ENCODE peak calls at places on chromosomes 5 and 9, in seven cellular contexts. C is epithelial cell of esophagus; A is GM23338; F is ovary; M is astrocyte of the spinal cord; D is upper lobe of right lung; R is CD8-positive, alpha-beta T cell. H is an unnamed sample.

GRCh38 chr5:96509313-96509712 is 76.3 kb upstream of the PCSK1 start:
- DNase-seq in M (peak; percentile 17), R (no peak), C (no peak), D (no peak), A (no peak), F (no peak), H (no peak)

GRCh38 chr9:27094640-27095039 is 14.4 kb upstream of the TEK start:
- DNase-seq in A (no peak), C (peak; percentile 75), D (no peak), M (peak; percentile 79), F (no peak), R (no peak), H (no peak)

GRCh38 chr5:74035521-74035937 is 409.5 kb downstream of the ARHGEF28 start:
- DNase-seq in A (peak; percentile 68), M (peak; percentile 77), C (peak; percentile 64), R (no peak), D (no peak), F (peak; percentile 63), H (no peak)

GRCh38 chr9:127783111-127783621 is 2.7 kb upstream of the CDK9 start:
- DNase-seq in R (peak; percentile 82), D (peak; percentile 83), F (no peak), M (no peak), C (no peak), A (no peak), H (no peak)

GRCh38 chr5:157046041-157046440 is 12.9 kb downstream of the HAVCR1 start:
- DNase-seq in R (no peak), C (peak; percentile 7), M (no peak), D (no peak), F (no peak), A (no peak), H (peak; percentile 65)

GRCh38 chr9:89387970-89388867 is 69.9 kb downstream of the SECISBP2 start:
- DNase-seq in F (peak; percentile 57), M (no peak), D (peak; percentile 76), A (no peak), C (peak; percentile 81), R (no peak), H (no peak)

GRCh38 chr5:64794053-64794770 is 25.5 kb downstream of the CWC27 start:
- DNase-seq in F (no peak), C (no peak), M (no peak), R (no peak), A (no peak), D (no peak), H (no peak)

GRCh38 chr5:154542581-154542980 is 64.6 kb upstream of the HAND1 start:
- DNase-seq in C (no peak), R (no peak), D (no peak), A (no peak), M (no peak), F (no peak), H (no peak)

GRCh38 chr9:71223953-71224538 is 102.6 kb upstream of the TRPM3 start:
- DNase-seq in F (no peak), D (no peak), R (no peak), M (no peak), C (no peak), A (peak; percentile 62), H (no peak)

GRCh38 chr9:15404171-15404570 is 18.5 kb upstream of the SNAPC3 start:
- DNase-seq in D (no peak), M (no peak), F (no peak), C (no peak), R (no peak), A (no peak), H (no peak)

GRCh38 chr9:122001491-122002201 is 91.5 kb downstream of the TTLL11 start:
- DNase-seq in C (no peak), M (peak; percentile 66), D (no peak), A (peak; percentile 19), R (no peak), F (peak; percentile 35), H (no peak)

GRCh38 chr9:96618209-96619108 is 1.2 kb downstream of the CDC14B start:
- DNase-seq in F (peak; percentile 23), C (peak; percentile 71), M (peak; percentile 30), A (peak; percentile 34), R (no peak), D (peak; percentile 69), H (peak; percentile 59)

GRCh38 chr5:93017854-93018253 is 563.2 kb downstream of the NR2F1-AS1 start:
- DNase-seq in D (no peak), R (no peak), C (peak; percentile 93), A (no peak), F (no peak), M (peak; percentile 75), H (no peak)

GRCh38 chr5:148176480-148176879 is 8.1 kb downstream of the SPINK14 start:
- DNase-seq in R (no peak), F (no peak), D (no peak), A (no peak), M (no peak), C (no peak), H (no peak)

GRCh38 chr5:148179234-148179824 is 11.0 kb downstream of the SPINK14 start:
- DNase-seq in F (no peak), R (no peak), C (peak; percentile 76), M (peak; percentile 69), A (peak; percentile 79), D (no peak), H (no peak)
- TF ChIP-seq CTCF in F (no peak), R (peak; percentile 62), C (peak; percentile 77), M (peak; percentile 72), A (peak; percentile 83), D (peak; percentile 71), H (peak; percentile 66)

DNA sequence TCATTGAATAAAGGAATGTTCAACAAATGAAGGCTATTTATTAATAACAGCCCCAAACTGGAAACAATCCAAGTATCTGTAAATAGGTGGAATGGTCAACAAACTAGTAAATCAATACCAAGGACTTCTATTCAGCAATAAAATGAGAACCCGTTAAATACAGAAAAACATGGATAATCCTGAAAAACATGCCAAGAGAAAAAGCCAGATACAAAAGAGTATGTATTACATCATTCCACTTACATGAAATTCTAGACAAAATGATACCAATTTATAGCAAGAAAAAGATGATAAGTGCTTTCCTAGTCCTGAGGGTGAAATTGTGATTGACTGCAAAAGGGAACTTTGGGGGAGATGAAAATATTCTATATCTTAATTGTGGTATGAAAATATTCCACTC is 3.1 kb downstream of the PJA2 start:
- DNase-seq in D (no peak), F (no peak), A (no peak), R (no peak), M (no peak), C (no peak), H (no peak)
- H3K4me3 ChIP-seq in D (peak overlapping the region; percentile 80), F (peak overlapping the region; percentile 10), A (no peak overlapping the region), R (no peak overlapping the region), M (no peak overlapping the region), C (no peak overlapping the region), H (peak overlapping the region; percentile 98)

GRCh38 chr5:111071413-111071812 is at the start of gene TSLP:
- DNase-seq in A (no peak), D (no peak), C (no peak), F (no peak), M (no peak), R (no peak), H (no peak)

GRCh38 chr5:111070272-111071134 is 1.0 kb upstream of the TSLP start:
- DNase-seq in A (peak; percentile 83), F (no peak), D (peak; percentile 71), R (peak; percentile 18), C (no peak), M (peak; percentile 32), H (no peak)

GRCh38 chr5:111074244-111074643 is 2.7 kb downstream of the TSLP start:
- DNase-seq in A (no peak), C (peak; percentile 35), D (no peak), M (no peak), R (no peak), F (no peak), H (no peak)

GRCh38 chr5:111075520-111075919 is 4.0 kb downstream of the TSLP start:
- DNase-seq in A (no peak), R (no peak), C (peak; percentile 93), M (peak; percentile 75), D (no peak), F (no peak), H (no peak)

DNA sequence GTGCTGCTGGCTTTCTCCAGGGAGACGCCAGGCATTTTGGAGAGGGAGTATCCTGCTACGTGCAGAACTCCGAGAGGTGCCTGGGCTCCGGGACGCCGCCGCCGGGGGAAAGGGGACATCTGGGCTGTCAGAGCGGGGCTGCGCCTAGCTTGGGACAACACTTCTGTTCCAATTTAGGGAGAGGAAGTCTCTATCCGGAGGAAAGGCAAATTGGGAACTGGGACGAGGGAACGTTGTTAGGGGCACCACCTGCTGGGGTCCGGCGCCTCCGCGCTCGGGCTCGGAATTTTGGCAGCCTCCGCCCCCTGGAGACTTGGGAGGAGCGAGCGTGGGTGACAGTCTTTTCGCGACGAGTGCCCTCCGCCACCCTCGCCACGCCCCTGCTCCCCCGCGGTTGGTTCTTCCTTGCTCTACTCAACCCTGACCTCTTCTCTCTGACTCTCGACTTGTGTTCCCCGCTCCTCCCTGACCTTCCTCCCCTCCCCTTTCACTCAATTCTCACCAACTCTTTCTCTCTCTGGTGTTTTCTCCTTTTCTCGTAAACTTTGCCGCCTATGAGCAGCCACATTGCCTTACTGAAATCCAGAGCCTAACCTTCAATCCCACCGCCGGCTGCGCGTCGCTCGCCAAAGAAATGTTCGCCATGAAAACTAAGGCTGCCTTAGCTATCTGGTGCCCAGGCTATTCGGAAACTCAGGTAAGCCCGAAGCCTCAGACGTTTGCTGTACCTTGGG is 1.6 kb downstream of the TSLP start:
- DNase-seq in R (peak; percentile 57), M (no peak), C (peak; percentile 50), D (peak; percentile 85), F (no peak), A (peak; percentile 85), H (peak; percentile 26)
- TF ChIP-seq CTCF in R (no peak), M (no peak), C (peak; percentile 4), D (no peak), F (no peak), A (no peak), H (no peak)

GRCh38 chr9:130913599-130914416 is 17.2 kb upstream of the QRFP start:
- DNase-seq in F (no peak), A (no peak), M (no peak), R (peak; percentile 11), C (no peak), D (no peak), H (no peak)

GRCh38 chr9:130911254-130912049 is 14.8 kb upstream of the QRFP start:
- DNase-seq in A (no peak), F (no peak), D (no peak), M (no peak), C (no peak), R (peak; percentile 16), H (no peak)

GRCh38 chr9:130914417-130915095 is 17.9 kb upstream of the QRFP start:
- DNase-seq in M (no peak), C (no peak), D (no peak), F (no peak), A (no peak), R (no peak), H (no peak)

GRCh38 chr9:130915096-130915447 is 18.5 kb upstream of the QRFP start:
- DNase-seq in M (no peak), A (no peak), R (no peak), D (no peak), C (no peak), F (no peak), H (no peak)

GRCh38 chr9:130912932-130913598 is 16.5 kb upstream of the QRFP start:
- DNase-seq in R (peak; percentile 6), D (no peak), M (peak; percentile 61), F (no peak), C (peak; percentile 90), A (no peak), H (peak; percentile 63)
- H3K4me3 ChIP-seq in R (no peak overlapping the region), D (no peak overlapping the region), M (no peak overlapping the region), F (no peak overlapping the region), C (no peak overlapping the region), A (no peak overlapping the region), H (peak overlapping the region; percentile 13)

GRCh38 chr5:137075163-137075970 is 423.8 kb downstream of the SPOCK1 start:
- DNase-seq in D (peak; percentile 83), A (peak; percentile 94), F (no peak), M (no peak), R (no peak), C (peak; percentile 89), H (no peak)
- TF ChIP-seq CTCF in D (peak; percentile 48), A (peak; percentile 95), F (no peak), M (peak; percentile 65), R (no peak), C (peak; percentile 97), H (no peak)